ENCODE peak calls at places on chromosomes 1 and 21, in four cellular contexts. One of them, this sample, is unnamed. For H3K4me1, the result is how much of the 10 kb centered on the place peaks cover.

GRCh38 chr1:20893931-20894330 is 106.8 kb upstream of the HP1BP3 start:
- DNase-seq in sigmoid colon: no peak
- DNase-seq in esophagus muscularis mucosa: no peak
- DNase-seq in keratinocyte: no peak
- DNase-seq in this sample: no peak

GRCh38 chr1:40041466-40041838 is 923 bp downstream of the CAP1 start:
- DNase-seq in keratinocyte: no peak
- DNase-seq in esophagus muscularis mucosa: no peak
- DNase-seq in sigmoid colon: no peak
- DNase-seq in this sample: no peak

GRCh38 chr1:145758116-145758515 is 38.8 kb downstream of the CD160 start:
- DNase-seq in keratinocyte: no peak
- DNase-seq in sigmoid colon: no peak
- DNase-seq in esophagus muscularis mucosa: no peak
- DNase-seq in this sample: no peak

GRCh38 chr1:213987422-213987875 is 324 bp upstream of the PROX1 start:
- DNase-seq in keratinocyte: no peak
- DNase-seq in sigmoid colon: peak
- DNase-seq in esophagus muscularis mucosa: no peak
- DNase-seq in this sample: no peak

GRCh38 chr1:181620183-181620582 is 136.9 kb downstream of the CACNA1E start:
- DNase-seq in keratinocyte: no peak
- DNase-seq in esophagus muscularis mucosa: no peak
- DNase-seq in sigmoid colon: no peak
- DNase-seq in this sample: no peak

GRCh38 chr1:35563166-35563565 is 5.6 kb downstream of the NCDN start:
- DNase-seq in keratinocyte: no peak
- DNase-seq in sigmoid colon: no peak
- DNase-seq in esophagus muscularis mucosa: no peak
- DNase-seq in this sample: no peak

GRCh38 chr1:1371741-1372711 is 3.0 kb downstream of the AURKAIP1 start:
- DNase-seq in sigmoid colon: peak
- DNase-seq in keratinocyte: no peak
- DNase-seq in esophagus muscularis mucosa: no peak
- DNase-seq in this sample: peak

GRCh38 chr1:153288634-153289275 is 24.0 kb downstream of the PGLYRP3 start:
- DNase-seq in keratinocyte: peak
- DNase-seq in sigmoid colon: no peak
- DNase-seq in esophagus muscularis mucosa: peak
- DNase-seq in this sample: no peak

GRCh38 chr1:248891758-248892157 is 14.3 kb upstream of the PGBD2 start:
- DNase-seq in sigmoid colon: no peak
- DNase-seq in keratinocyte: no peak
- DNase-seq in esophagus muscularis mucosa: no peak
- DNase-seq in this sample: no peak

GRCh38 chr1:3077561-3077960 is 8.6 kb downstream of the PRDM16 start:
- DNase-seq in esophagus muscularis mucosa: no peak
- DNase-seq in keratinocyte: no peak
- DNase-seq in sigmoid colon: no peak
- DNase-seq in this sample: no peak

GRCh38 chr1:3074800-3075199 is 5.8 kb downstream of the PRDM16 start:
- DNase-seq in keratinocyte: no peak
- DNase-seq in esophagus muscularis mucosa: no peak
- DNase-seq in sigmoid colon: no peak
- DNase-seq in this sample: peak

GRCh38 chr1:3077081-3077480 is 8.1 kb downstream of the PRDM16 start:
- DNase-seq in esophagus muscularis mucosa: no peak
- DNase-seq in keratinocyte: no peak
- DNase-seq in sigmoid colon: no peak
- DNase-seq in this sample: no peak

GRCh38 chr1:3075666-3076387 is 6.8 kb downstream of the PRDM16 start:
- DNase-seq in sigmoid colon: no peak
- DNase-seq in keratinocyte: no peak
- DNase-seq in esophagus muscularis mucosa: no peak
- DNase-seq in this sample: no peak

DNA sequence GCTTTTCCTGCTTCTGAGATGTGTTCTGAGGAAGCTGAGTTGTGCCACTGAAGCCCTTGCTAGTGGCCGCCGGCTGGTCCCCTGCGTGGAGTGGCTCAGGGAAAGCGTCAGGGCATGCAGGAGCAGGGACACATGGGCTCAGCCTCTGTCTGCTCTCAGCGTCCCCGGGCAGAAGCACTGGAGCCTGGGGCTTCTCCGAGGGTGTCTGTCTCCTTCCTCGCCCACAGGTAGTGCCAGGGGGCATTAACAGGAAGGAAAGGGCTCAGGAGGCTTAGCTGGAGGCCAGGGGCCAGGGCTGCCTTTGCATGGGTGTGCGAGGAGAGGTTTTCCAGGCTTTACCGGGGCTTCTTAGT is 7.4 kb downstream of the PRDM16 start:
- DNase-seq in keratinocyte: no peak
- DNase-seq in sigmoid colon: no peak
- DNase-seq in esophagus muscularis mucosa: no peak
- DNase-seq in this sample: no peak
- H3K4me1 ChIP-seq in keratinocyte: under half
- H3K4me1 ChIP-seq in sigmoid colon: under half
- H3K4me1 ChIP-seq in esophagus muscularis mucosa: under half
- H3K4me1 ChIP-seq in this sample: under half

GRCh38 chr1:77513839-77514763 is 168.4 kb downstream of the ZZZ3 start:
- DNase-seq in esophagus muscularis mucosa: no peak
- DNase-seq in keratinocyte: no peak
- DNase-seq in sigmoid colon: no peak
- DNase-seq in this sample: no peak
- H3K4me3 ChIP-seq in esophagus muscularis mucosa: no peak
- H3K4me3 ChIP-seq in keratinocyte: no peak
- H3K4me3 ChIP-seq in sigmoid colon: no peak
- H3K4me3 ChIP-seq in this sample: no peak

GRCh38 chr1:24127801-24128363 is 15.1 kb downstream of the IL22RA1 start:
- DNase-seq in sigmoid colon: no peak
- DNase-seq in esophagus muscularis mucosa: no peak
- DNase-seq in keratinocyte: no peak
- DNase-seq in this sample: peak

GRCh38 chr1:24124980-24125379 is 13.0 kb upstream of the MYOM3 start:
- DNase-seq in sigmoid colon: no peak
- DNase-seq in keratinocyte: no peak
- DNase-seq in esophagus muscularis mucosa: no peak
- DNase-seq in this sample: peak

GRCh38 chr1:24127134-24127800 is 15.3 kb upstream of the MYOM3 start:
- DNase-seq in sigmoid colon: no peak
- DNase-seq in esophagus muscularis mucosa: no peak
- DNase-seq in keratinocyte: no peak
- DNase-seq in this sample: peak

GRCh38 chr1:24126672-24127023 is 14.7 kb upstream of the MYOM3 start:
- DNase-seq in sigmoid colon: no peak
- DNase-seq in esophagus muscularis mucosa: no peak
- DNase-seq in keratinocyte: no peak
- DNase-seq in this sample: no peak

DNA sequence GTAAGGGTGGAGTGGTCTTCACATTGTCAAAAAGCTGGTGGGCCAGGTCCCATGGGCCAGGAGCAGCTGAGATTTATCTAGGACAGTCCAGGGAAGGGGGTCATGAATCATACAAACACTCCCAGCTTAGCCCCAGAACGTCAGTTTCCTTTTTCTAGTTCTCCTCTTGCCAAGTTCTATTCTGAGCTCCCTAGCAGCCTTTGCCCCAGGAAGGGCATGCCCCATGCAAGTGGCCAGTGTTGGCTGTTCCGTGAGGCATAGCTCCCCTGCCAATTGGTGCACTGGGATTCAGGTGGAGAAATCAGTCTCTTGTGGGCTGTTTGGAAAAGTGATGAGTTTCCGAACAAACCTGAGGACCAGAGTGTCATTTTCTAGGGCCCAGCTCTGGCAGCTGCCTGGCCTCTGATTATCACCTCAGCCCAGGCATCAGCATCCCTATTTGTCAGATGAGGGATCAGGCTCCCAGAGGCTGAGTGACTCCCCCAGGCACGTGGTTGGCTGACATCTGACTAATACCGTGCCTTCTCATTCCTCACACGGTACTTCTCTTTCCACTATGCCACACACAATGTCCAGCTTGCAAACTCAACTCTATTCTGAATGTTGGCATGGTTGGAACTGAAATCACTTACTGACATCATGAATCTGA is 14.2 kb upstream of the MYOM3 start:
- DNase-seq in esophagus muscularis mucosa: no peak
- DNase-seq in sigmoid colon: no peak
- DNase-seq in keratinocyte: no peak
- DNase-seq in this sample: peak
- H3K27ac ChIP-seq in esophagus muscularis mucosa: no peak
- H3K27ac ChIP-seq in sigmoid colon: no peak
- H3K27ac ChIP-seq in keratinocyte: no peak
- H3K27ac ChIP-seq in this sample: no peak

DNA sequence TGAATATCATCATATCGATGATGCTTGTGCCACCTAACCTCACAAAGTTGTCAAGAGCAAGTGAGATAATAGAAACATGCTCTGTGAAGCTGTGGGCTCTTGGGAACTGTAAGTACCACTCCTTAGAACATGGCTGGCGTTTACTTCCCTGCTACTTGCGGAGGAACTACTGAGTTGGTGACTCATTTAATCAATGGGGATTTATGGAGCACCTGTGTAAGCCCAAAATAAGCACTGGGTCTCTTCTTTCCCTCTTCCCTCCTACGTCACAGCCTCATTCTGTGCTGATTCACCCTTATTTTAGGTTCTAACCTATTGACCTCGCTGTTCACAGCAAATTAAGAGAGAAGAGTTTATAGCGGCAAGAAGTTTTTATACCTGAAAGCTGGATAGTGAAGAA is 52.9 kb downstream of the PRDM2 start:
- DNase-seq in esophagus muscularis mucosa: no peak
- DNase-seq in sigmoid colon: no peak
- DNase-seq in keratinocyte: no peak
- DNase-seq in this sample: no peak
- H3K4me1 ChIP-seq in esophagus muscularis mucosa: half or more
- H3K4me1 ChIP-seq in sigmoid colon: half or more
- H3K4me1 ChIP-seq in keratinocyte: under half
- H3K4me1 ChIP-seq in this sample: under half

DNA sequence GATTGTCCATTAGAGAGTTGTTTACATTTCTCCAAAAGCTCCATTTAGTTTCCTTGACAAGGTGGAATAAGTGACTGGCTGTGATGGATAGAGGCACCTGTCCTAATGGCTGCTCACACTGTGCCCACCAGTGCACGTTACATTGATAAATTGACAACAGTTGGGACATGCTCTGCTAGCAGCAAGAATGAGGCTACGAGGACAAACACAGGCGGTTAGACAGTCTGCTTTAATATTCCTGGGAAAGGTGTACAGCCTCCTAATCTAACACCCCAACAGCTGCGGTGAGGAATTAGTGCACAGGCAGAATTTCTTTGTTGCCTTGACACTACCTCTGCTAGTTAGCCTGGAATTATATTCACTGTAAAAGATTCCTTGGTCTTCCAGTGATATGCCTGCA is 354.9 kb downstream of the LMO4 start:
- DNase-seq in keratinocyte: no peak
- DNase-seq in esophagus muscularis mucosa: no peak
- DNase-seq in sigmoid colon: no peak
- DNase-seq in this sample: no peak
- H3K4me3 ChIP-seq in keratinocyte: no peak
- H3K4me3 ChIP-seq in esophagus muscularis mucosa: peak
- H3K4me3 ChIP-seq in sigmoid colon: peak
- H3K4me3 ChIP-seq in this sample: peak

GRCh38 chr1:156834322-156834721 is 17.7 kb upstream of the SH2D2A start:
- DNase-seq in esophagus muscularis mucosa: no peak
- DNase-seq in keratinocyte: no peak
- DNase-seq in sigmoid colon: no peak
- DNase-seq in this sample: no peak
- H3K27ac ChIP-seq in esophagus muscularis mucosa: no peak
- H3K27ac ChIP-seq in keratinocyte: no peak
- H3K27ac ChIP-seq in sigmoid colon: no peak
- H3K27ac ChIP-seq in this sample: no peak

GRCh38 chr1:16015491-16015890 is 2.4 kb downstream of the HSPB7 start:
- DNase-seq in sigmoid colon: no peak
- DNase-seq in keratinocyte: no peak
- DNase-seq in esophagus muscularis mucosa: no peak
- DNase-seq in this sample: no peak
- H3K4me1 ChIP-seq in sigmoid colon: half or more
- H3K4me1 ChIP-seq in keratinocyte: under half
- H3K4me1 ChIP-seq in esophagus muscularis mucosa: half or more
- H3K4me1 ChIP-seq in this sample: under half

DNA sequence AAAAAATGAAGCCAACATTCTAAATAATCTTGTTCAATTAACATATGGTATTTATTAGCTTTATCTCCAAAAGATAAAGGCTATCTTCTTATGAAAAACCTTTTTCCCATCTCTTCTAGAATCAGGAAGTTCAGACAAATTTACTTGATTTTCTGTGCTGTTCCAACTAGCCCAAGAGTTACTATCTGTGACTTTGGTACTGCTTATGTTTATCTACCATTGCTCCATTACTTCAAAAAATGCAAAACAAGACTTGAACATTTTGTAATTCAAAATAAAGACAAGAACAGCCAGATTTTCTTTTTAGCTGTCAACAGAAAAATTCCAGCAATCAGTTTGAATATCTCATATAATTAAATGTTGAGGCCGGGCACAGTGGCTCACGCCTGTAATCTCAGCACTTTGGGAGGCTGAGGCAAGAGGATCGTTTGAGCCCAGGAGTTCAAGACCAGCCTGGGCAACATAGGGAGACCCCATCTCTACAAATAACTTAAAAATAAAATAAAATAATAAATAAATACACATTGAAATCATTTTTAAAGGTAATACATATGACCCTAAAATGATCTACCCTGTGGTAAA is 188.5 kb downstream of the LTN1 start:
- DNase-seq in sigmoid colon: no peak
- DNase-seq in esophagus muscularis mucosa: no peak
- DNase-seq in keratinocyte: no peak
- DNase-seq in this sample: no peak
- H3K4me3 ChIP-seq in sigmoid colon: no peak
- H3K4me3 ChIP-seq in esophagus muscularis mucosa: no peak
- H3K4me3 ChIP-seq in keratinocyte: no peak
- H3K4me3 ChIP-seq in this sample: no peak

GRCh38 chr1:92538048-92538412 is 51.3 kb upstream of the GFI1 start:
- DNase-seq in keratinocyte: no peak
- DNase-seq in sigmoid colon: no peak
- DNase-seq in esophagus muscularis mucosa: no peak
- DNase-seq in this sample: no peak
- H3K27ac ChIP-seq in keratinocyte: no peak
- H3K27ac ChIP-seq in sigmoid colon: no peak
- H3K27ac ChIP-seq in esophagus muscularis mucosa: no peak
- H3K27ac ChIP-seq in this sample: no peak

GRCh38 chr1:149886396-149887195 is 12.8 kb upstream of the BOLA1 start:
- DNase-seq in keratinocyte: peak
- DNase-seq in sigmoid colon: peak
- DNase-seq in esophagus muscularis mucosa: peak
- DNase-seq in this sample: peak
- H3K4me1 ChIP-seq in keratinocyte: under half
- H3K4me1 ChIP-seq in sigmoid colon: under half
- H3K4me1 ChIP-seq in esophagus muscularis mucosa: under half
- H3K4me1 ChIP-seq in this sample: under half

This sample was measured in upper lobe of right lung.